ENCODE peak calls at places on chromosomes 13 and 19, in seven cellular contexts. One of them, this sample, is unnamed.

GRCh38 chr19:31297991-31298390 is 51.2 kb downstream of the TSHZ3 start:
- DNase-seq in transverse colon: no peak
- DNase-seq in stomach: no peak
- DNase-seq in upper lobe of left lung: no peak
- DNase-seq in H1: no peak
- DNase-seq in tibial nerve: no peak
- DNase-seq in K562: no peak
- DNase-seq in this sample: no peak

GRCh38 chr19:6564393-6564792 is 26.6 kb downstream of the CD70 start:
- DNase-seq in transverse colon: no peak
- DNase-seq in stomach: no peak
- DNase-seq in upper lobe of left lung: no peak
- DNase-seq in H1: no peak
- DNase-seq in tibial nerve: no peak
- DNase-seq in K562: peak
- DNase-seq in this sample: no peak

GRCh38 chr19:53908933-53909415 is at the start of gene CACNG7:
- DNase-seq in transverse colon: no peak
- DNase-seq in stomach: no peak
- DNase-seq in upper lobe of left lung: no peak
- DNase-seq in H1: no peak
- DNase-seq in tibial nerve: no peak
- DNase-seq in K562: no peak
- DNase-seq in this sample: no peak

GRCh38 chr13:108494991-108495661 is 134.3 kb upstream of the MYO16 start:
- DNase-seq in transverse colon: no peak
- DNase-seq in stomach: no peak
- DNase-seq in upper lobe of left lung: no peak
- DNase-seq in H1: no peak
- DNase-seq in tibial nerve: no peak
- DNase-seq in K562: no peak
- DNase-seq in this sample: no peak

GRCh38 chr19:50415661-50416033 is 3.1 kb upstream of the SPIB start:
- DNase-seq in transverse colon: peak
- DNase-seq in stomach: peak
- DNase-seq in upper lobe of left lung: peak
- DNase-seq in H1: no peak
- DNase-seq in tibial nerve: no peak
- DNase-seq in K562: peak
- DNase-seq in this sample: no peak

GRCh38 chr13:51066091-51066831 is 44.8 kb downstream of the C13orf42 start:
- DNase-seq in transverse colon: no peak
- DNase-seq in stomach: no peak
- DNase-seq in upper lobe of left lung: no peak
- DNase-seq in H1: no peak
- DNase-seq in tibial nerve: no peak
- DNase-seq in K562: no peak
- DNase-seq in this sample: no peak

GRCh38 chr13:95510950-95511349 is 41.6 kb upstream of the CLDN10 start:
- DNase-seq in transverse colon: no peak
- DNase-seq in stomach: no peak
- DNase-seq in upper lobe of left lung: no peak
- DNase-seq in H1: no peak
- DNase-seq in tibial nerve: no peak
- DNase-seq in K562: no peak
- DNase-seq in this sample: no peak

GRCh38 chr19:412356-413355 is 3.7 kb upstream of the C2CD4C start:
- DNase-seq in transverse colon: no peak
- DNase-seq in stomach: no peak
- DNase-seq in upper lobe of left lung: no peak
- DNase-seq in H1: no peak
- DNase-seq in tibial nerve: no peak
- DNase-seq in K562: no peak
- DNase-seq in this sample: no peak

GRCh38 chr13:82116422-82116989 is 1765.8 kb downstream of the SLITRK1 start:
- DNase-seq in transverse colon: no peak
- DNase-seq in stomach: no peak
- DNase-seq in upper lobe of left lung: no peak
- DNase-seq in H1: no peak
- DNase-seq in tibial nerve: no peak
- DNase-seq in K562: no peak
- DNase-seq in this sample: no peak

GRCh38 chr13:113671066-113672001 is 4.3 kb downstream of the GRK1 start:
- DNase-seq in transverse colon: peak
- DNase-seq in stomach: peak
- DNase-seq in upper lobe of left lung: peak
- DNase-seq in H1: no peak
- DNase-seq in tibial nerve: peak
- DNase-seq in K562: no peak
- DNase-seq in this sample: peak

GRCh38 chr13:98752111-98752941 is at the start of gene SLC15A1:
- DNase-seq in transverse colon: peak
- DNase-seq in stomach: no peak
- DNase-seq in upper lobe of left lung: peak
- DNase-seq in H1: no peak
- DNase-seq in tibial nerve: no peak
- DNase-seq in K562: no peak
- DNase-seq in this sample: no peak

GRCh38 chr13:98752942-98753290 is 444 bp upstream of the SLC15A1 start:
- DNase-seq in transverse colon: no peak
- DNase-seq in stomach: no peak
- DNase-seq in upper lobe of left lung: no peak
- DNase-seq in H1: no peak
- DNase-seq in tibial nerve: no peak
- DNase-seq in K562: no peak
- DNase-seq in this sample: no peak

GRCh38 chr13:98755116-98755515 is 2.6 kb upstream of the SLC15A1 start:
- DNase-seq in transverse colon: no peak
- DNase-seq in stomach: no peak
- DNase-seq in upper lobe of left lung: no peak
- DNase-seq in H1: no peak
- DNase-seq in tibial nerve: no peak
- DNase-seq in K562: no peak
- DNase-seq in this sample: no peak

GRCh38 chr13:98749501-98749900 is 3.0 kb downstream of the SLC15A1 start:
- DNase-seq in transverse colon: no peak
- DNase-seq in stomach: no peak
- DNase-seq in upper lobe of left lung: no peak
- DNase-seq in H1: no peak
- DNase-seq in tibial nerve: no peak
- DNase-seq in K562: no peak
- DNase-seq in this sample: no peak

GRCh38 chr13:98751397-98752110 is 918 bp downstream of the SLC15A1 start:
- DNase-seq in transverse colon: peak
- DNase-seq in stomach: no peak
- DNase-seq in upper lobe of left lung: peak
- DNase-seq in H1: no peak
- DNase-seq in tibial nerve: no peak
- DNase-seq in K562: no peak
- DNase-seq in this sample: no peak
- H3K4me3 ChIP-seq in transverse colon: peak
- H3K4me3 ChIP-seq in stomach: peak
- H3K4me3 ChIP-seq in upper lobe of left lung: peak
- H3K4me3 ChIP-seq in H1: peak
- H3K4me3 ChIP-seq in tibial nerve: peak
- H3K4me3 ChIP-seq in K562: no peak
- H3K4me3 ChIP-seq in this sample: no peak

DNA sequence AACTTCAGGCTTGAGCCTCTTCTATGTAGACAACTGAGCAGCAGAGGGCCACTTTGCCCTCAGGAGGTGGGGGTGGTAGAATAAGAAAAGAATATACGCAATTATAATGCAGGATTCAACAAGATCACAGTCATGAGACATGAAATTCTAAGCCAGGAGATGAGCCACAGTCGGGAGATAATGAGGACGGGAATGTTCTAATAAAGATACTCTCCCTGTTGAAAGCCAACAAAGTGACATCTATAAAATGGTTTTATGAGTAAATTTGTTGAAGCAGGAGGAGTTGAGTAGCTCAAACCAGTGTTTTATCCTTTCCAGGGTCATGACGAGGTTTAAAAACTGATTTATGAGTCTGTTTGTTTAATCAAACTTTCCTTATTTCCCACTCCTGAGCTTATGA is 152.0 kb upstream of the SERP2 start:
- DNase-seq in transverse colon: no peak
- DNase-seq in stomach: no peak
- DNase-seq in upper lobe of left lung: no peak
- DNase-seq in H1: no peak
- DNase-seq in tibial nerve: no peak
- DNase-seq in K562: no peak
- DNase-seq in this sample: no peak
- TF ChIP-seq CTCF in transverse colon: no peak
- TF ChIP-seq CTCF in stomach: no peak
- TF ChIP-seq CTCF in upper lobe of left lung: no peak
- TF ChIP-seq CTCF in H1: no peak
- TF ChIP-seq CTCF in tibial nerve: no peak
- TF ChIP-seq CTCF in K562: no peak
- TF ChIP-seq CTCF in this sample: no peak

GRCh38 chr19:3409346-3410064 is 43.1 kb downstream of the NFIC start:
- DNase-seq in transverse colon: peak
- DNase-seq in stomach: peak
- DNase-seq in upper lobe of left lung: no peak
- DNase-seq in H1: no peak
- DNase-seq in tibial nerve: peak
- DNase-seq in K562: no peak
- DNase-seq in this sample: no peak

GRCh38 chr19:3408996-3409345 is 42.6 kb downstream of the NFIC start:
- DNase-seq in transverse colon: no peak
- DNase-seq in stomach: no peak
- DNase-seq in upper lobe of left lung: no peak
- DNase-seq in H1: no peak
- DNase-seq in tibial nerve: no peak
- DNase-seq in K562: no peak
- DNase-seq in this sample: no peak

GRCh38 chr19:3412066-3412465 is 45.7 kb downstream of the NFIC start:
- DNase-seq in transverse colon: no peak
- DNase-seq in stomach: no peak
- DNase-seq in upper lobe of left lung: no peak
- DNase-seq in H1: no peak
- DNase-seq in tibial nerve: no peak
- DNase-seq in K562: no peak
- DNase-seq in this sample: no peak

GRCh38 chr19:3413796-3414327 is 47.5 kb downstream of the NFIC start:
- DNase-seq in transverse colon: no peak
- DNase-seq in stomach: no peak
- DNase-seq in upper lobe of left lung: no peak
- DNase-seq in H1: no peak
- DNase-seq in tibial nerve: no peak
- DNase-seq in K562: no peak
- DNase-seq in this sample: no peak

DNA sequence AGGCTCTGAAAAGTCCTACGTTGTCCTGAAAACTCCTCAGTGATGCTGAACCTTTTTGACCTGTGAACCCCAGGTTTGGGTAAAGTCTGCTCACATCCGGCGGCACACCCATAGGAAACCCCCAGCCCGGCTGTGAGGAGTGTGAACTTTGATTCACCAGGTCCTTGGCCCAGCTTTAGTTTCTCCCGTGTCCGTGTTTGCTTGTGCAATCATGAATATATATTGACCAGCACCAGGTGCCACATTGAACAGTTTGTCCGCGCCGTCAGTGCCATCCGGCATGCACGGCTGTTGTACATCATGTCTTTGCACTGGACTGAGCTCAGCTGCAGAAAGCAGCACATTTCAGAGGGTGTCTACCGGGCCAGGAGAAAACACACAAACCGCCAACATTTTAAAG is 45.3 kb downstream of the NFIC start:
- DNase-seq in transverse colon: no peak
- DNase-seq in stomach: peak
- DNase-seq in upper lobe of left lung: no peak
- DNase-seq in H1: no peak
- DNase-seq in tibial nerve: no peak
- DNase-seq in K562: no peak
- DNase-seq in this sample: no peak
- TF ChIP-seq EP300 in transverse colon: no peak
- TF ChIP-seq EP300 in stomach: peak
- TF ChIP-seq EP300 in upper lobe of left lung: no peak
- TF ChIP-seq EP300 in H1: no peak
- TF ChIP-seq EP300 in tibial nerve: no peak
- TF ChIP-seq EP300 in K562: no peak
- TF ChIP-seq EP300 in this sample: no peak

DNA sequence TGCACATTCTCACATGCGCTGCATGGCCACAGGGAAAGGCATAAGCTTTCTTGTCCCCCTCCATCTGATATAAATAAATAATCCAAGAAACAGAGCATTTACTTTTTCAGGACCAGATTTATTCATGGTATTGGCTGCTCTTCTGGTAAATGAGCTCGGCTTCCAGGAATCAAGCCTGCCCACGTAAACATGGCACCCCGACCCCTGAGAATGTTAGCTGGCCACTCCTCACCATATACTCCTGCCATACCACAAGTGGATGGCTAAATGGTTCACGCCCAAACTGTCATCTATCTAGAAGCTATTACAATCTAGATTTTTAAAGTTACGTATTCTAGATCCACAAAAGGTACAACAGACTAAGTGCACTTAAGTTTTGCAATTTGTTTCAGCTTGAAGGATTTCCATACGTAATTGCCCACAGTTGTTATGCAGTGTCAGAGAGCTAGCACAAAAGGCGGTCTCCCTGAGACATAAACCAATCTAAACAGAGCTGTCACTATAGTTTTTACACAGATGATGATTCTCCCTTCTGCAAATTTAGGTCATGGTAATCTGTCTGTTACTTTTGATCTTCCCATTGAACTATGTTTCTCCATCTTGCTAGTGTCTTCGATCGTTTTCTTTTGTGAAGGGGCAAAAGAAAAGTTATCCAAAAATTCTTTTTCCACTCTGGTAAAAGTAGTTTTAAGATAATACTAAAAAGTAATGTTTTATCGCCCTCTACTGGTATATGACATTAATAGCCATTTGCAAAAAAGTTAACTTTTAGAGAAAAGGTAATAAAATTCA is 16.2 kb upstream of the FOXO1 start:
- DNase-seq in transverse colon: no peak
- DNase-seq in stomach: no peak
- DNase-seq in upper lobe of left lung: no peak
- DNase-seq in H1: no peak
- DNase-seq in tibial nerve: no peak
- DNase-seq in K562: no peak
- DNase-seq in this sample: no peak
- H3K4me3 ChIP-seq in transverse colon: no peak
- H3K4me3 ChIP-seq in stomach: no peak
- H3K4me3 ChIP-seq in upper lobe of left lung: no peak
- H3K4me3 ChIP-seq in H1: no peak
- H3K4me3 ChIP-seq in tibial nerve: no peak
- H3K4me3 ChIP-seq in K562: no peak
- H3K4me3 ChIP-seq in this sample: no peak

DNA sequence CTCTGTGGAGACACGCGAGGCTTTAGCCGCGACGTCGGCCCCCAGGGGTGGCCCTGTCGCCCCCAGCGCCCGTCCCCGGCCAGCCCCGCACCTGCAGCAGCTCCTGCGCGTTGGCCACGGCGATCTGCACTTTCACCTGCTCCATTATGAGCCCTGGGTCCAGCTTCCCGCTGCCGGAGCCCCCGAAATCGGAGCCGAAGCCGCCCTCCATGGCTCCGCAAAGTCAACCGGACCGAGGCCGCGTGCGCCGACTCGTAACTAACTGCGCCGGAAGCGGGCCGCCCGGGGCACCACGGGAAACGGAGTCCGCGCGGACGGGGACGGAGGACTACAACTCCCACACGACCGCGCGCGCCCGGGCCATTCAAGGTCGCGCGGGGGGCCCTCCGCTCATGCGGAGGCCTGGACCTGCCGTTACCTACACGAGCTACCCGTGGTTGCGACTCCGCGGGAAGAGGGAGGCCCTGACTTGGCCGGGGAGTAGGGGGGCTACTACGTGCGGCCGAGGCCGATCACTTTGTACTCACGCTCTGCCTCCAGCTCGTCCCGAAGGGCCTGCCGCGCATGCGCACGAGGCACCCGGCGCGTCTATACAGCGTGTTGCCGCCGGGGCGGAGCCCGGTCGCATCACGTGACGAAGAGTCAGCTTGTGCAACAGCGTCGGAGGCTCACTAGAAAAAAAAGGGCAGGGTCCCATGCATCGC is at the start of gene TIMM13:
- DNase-seq in transverse colon: peak
- DNase-seq in stomach: peak
- DNase-seq in upper lobe of left lung: peak
- DNase-seq in H1: peak
- DNase-seq in tibial nerve: peak
- DNase-seq in K562: peak
- DNase-seq in this sample: peak
- TF ChIP-seq CTCF in transverse colon: no peak
- TF ChIP-seq CTCF in stomach: no peak
- TF ChIP-seq CTCF in upper lobe of left lung: no peak
- TF ChIP-seq CTCF in H1: no peak
- TF ChIP-seq CTCF in tibial nerve: no peak
- TF ChIP-seq CTCF in K562: no peak
- TF ChIP-seq CTCF in this sample: no peak